ENCODE peak calls at places on chromosomes 6 and 20, in seven cellular contexts. One of them, this sample, is unnamed.

GRCh38 chr6:88987922-88988321 is 24.5 kb upstream of the RNGTT start:
- DNase-seq in AG04450: no peak
- DNase-seq in fibroblast of mammary gland: no peak
- DNase-seq in tibial artery: no peak
- DNase-seq in ovary: no peak
- DNase-seq in lower lobe of right lung: no peak
- DNase-seq in OCI-LY7: no peak
- DNase-seq in this sample: no peak

GRCh38 chr6:90654806-90655205 is 67.9 kb upstream of the MAP3K7 start:
- DNase-seq in fibroblast of mammary gland: no peak
- DNase-seq in AG04450: no peak
- DNase-seq in OCI-LY7: no peak
- DNase-seq in ovary: no peak
- DNase-seq in lower lobe of right lung: no peak
- DNase-seq in tibial artery: no peak
- DNase-seq in this sample: no peak

GRCh38 chr6:169913096-169913615 is 161.7 kb downstream of the ERMARD start:
- DNase-seq in ovary: no peak
- DNase-seq in fibroblast of mammary gland: no peak
- DNase-seq in lower lobe of right lung: no peak
- DNase-seq in AG04450: no peak
- DNase-seq in OCI-LY7: no peak
- DNase-seq in tibial artery: no peak
- DNase-seq in this sample: no peak

GRCh38 chr6:25486580-25486979 is 165.4 kb upstream of the SCGN start:
- DNase-seq in OCI-LY7: no peak
- DNase-seq in ovary: no peak
- DNase-seq in AG04450: no peak
- DNase-seq in fibroblast of mammary gland: no peak
- DNase-seq in tibial artery: no peak
- DNase-seq in lower lobe of right lung: no peak
- DNase-seq in this sample: no peak

GRCh38 chr20:41599699-41600104 is 18.5 kb downstream of the CHD6 start:
- DNase-seq in fibroblast of mammary gland: no peak
- DNase-seq in OCI-LY7: peak
- DNase-seq in AG04450: no peak
- DNase-seq in lower lobe of right lung: no peak
- DNase-seq in tibial artery: no peak
- DNase-seq in ovary: no peak
- DNase-seq in this sample: no peak

GRCh38 chr6:157999100-158000051 is 17.7 kb downstream of the SYNJ2 start:
- DNase-seq in fibroblast of mammary gland: no peak
- DNase-seq in OCI-LY7: no peak
- DNase-seq in tibial artery: no peak
- DNase-seq in ovary: peak
- DNase-seq in AG04450: no peak
- DNase-seq in lower lobe of right lung: peak
- DNase-seq in this sample: no peak

GRCh38 chr6:74899416-74899815 is 306.4 kb downstream of the COL12A1 start:
- DNase-seq in OCI-LY7: no peak
- DNase-seq in AG04450: no peak
- DNase-seq in tibial artery: no peak
- DNase-seq in ovary: no peak
- DNase-seq in fibroblast of mammary gland: peak
- DNase-seq in lower lobe of right lung: no peak
- DNase-seq in this sample: no peak

GRCh38 chr6:39296745-39297640 is 17.2 kb downstream of the KCNK17 start:
- DNase-seq in lower lobe of right lung: no peak
- DNase-seq in ovary: peak
- DNase-seq in AG04450: no peak
- DNase-seq in OCI-LY7: no peak
- DNase-seq in tibial artery: peak
- DNase-seq in fibroblast of mammary gland: peak
- DNase-seq in this sample: no peak

GRCh38 chr6:22302828-22303227 is 6.0 kb upstream of the PRL start:
- DNase-seq in tibial artery: no peak
- DNase-seq in OCI-LY7: no peak
- DNase-seq in lower lobe of right lung: no peak
- DNase-seq in fibroblast of mammary gland: peak
- DNase-seq in AG04450: no peak
- DNase-seq in ovary: no peak
- DNase-seq in this sample: no peak

GRCh38 chr6:11810039-11810541 is 31.5 kb upstream of the ADTRP start:
- DNase-seq in ovary: peak
- DNase-seq in AG04450: no peak
- DNase-seq in tibial artery: peak
- DNase-seq in lower lobe of right lung: peak
- DNase-seq in fibroblast of mammary gland: peak
- DNase-seq in OCI-LY7: no peak
- DNase-seq in this sample: peak

GRCh38 chr6:95017922-95018321 is 559.4 kb upstream of the MANEA start:
- DNase-seq in ovary: no peak
- DNase-seq in fibroblast of mammary gland: no peak
- DNase-seq in OCI-LY7: no peak
- DNase-seq in tibial artery: no peak
- DNase-seq in AG04450: no peak
- DNase-seq in lower lobe of right lung: no peak
- DNase-seq in this sample: no peak

GRCh38 chr20:62252342-62252966 is 14.1 kb downstream of the OSBPL2 start:
- DNase-seq in ovary: no peak
- DNase-seq in tibial artery: no peak
- DNase-seq in fibroblast of mammary gland: peak
- DNase-seq in OCI-LY7: no peak
- DNase-seq in AG04450: no peak
- DNase-seq in lower lobe of right lung: no peak
- DNase-seq in this sample: no peak

GRCh38 chr6:145893586-145893985 is 70.6 kb downstream of the SHPRH start:
- DNase-seq in lower lobe of right lung: no peak
- DNase-seq in OCI-LY7: no peak
- DNase-seq in ovary: no peak
- DNase-seq in fibroblast of mammary gland: no peak
- DNase-seq in tibial artery: no peak
- DNase-seq in AG04450: no peak
- DNase-seq in this sample: no peak

GRCh38 chr6:145506554-145506953 is 228.8 kb downstream of the EPM2A start:
- DNase-seq in AG04450: no peak
- DNase-seq in lower lobe of right lung: no peak
- DNase-seq in fibroblast of mammary gland: peak
- DNase-seq in tibial artery: no peak
- DNase-seq in OCI-LY7: no peak
- DNase-seq in ovary: no peak
- DNase-seq in this sample: no peak

GRCh38 chr6:5082487-5083306 is 2.4 kb upstream of the PPP1R3G start:
- DNase-seq in AG04450: no peak
- DNase-seq in OCI-LY7: no peak
- DNase-seq in lower lobe of right lung: no peak
- DNase-seq in fibroblast of mammary gland: peak
- DNase-seq in ovary: no peak
- DNase-seq in tibial artery: peak
- DNase-seq in this sample: no peak

GRCh38 chr20:53579581-53580375 is 13.9 kb downstream of the ZNF217 start:
- DNase-seq in OCI-LY7: peak
- DNase-seq in lower lobe of right lung: peak
- DNase-seq in AG04450: no peak
- DNase-seq in fibroblast of mammary gland: peak
- DNase-seq in ovary: no peak
- DNase-seq in tibial artery: no peak
- DNase-seq in this sample: no peak

GRCh38 chr6:2531426-2532208 is 219.1 kb downstream of the MYLK4 start:
- DNase-seq in ovary: no peak
- DNase-seq in fibroblast of mammary gland: peak
- DNase-seq in tibial artery: no peak
- DNase-seq in OCI-LY7: no peak
- DNase-seq in lower lobe of right lung: no peak
- DNase-seq in AG04450: peak
- DNase-seq in this sample: peak

GRCh38 chr6:6003334-6004146 is 3.2 kb downstream of the NRN1 start:
- DNase-seq in ovary: no peak
- DNase-seq in AG04450: no peak
- DNase-seq in fibroblast of mammary gland: peak
- DNase-seq in tibial artery: no peak
- DNase-seq in OCI-LY7: no peak
- DNase-seq in lower lobe of right lung: peak
- DNase-seq in this sample: no peak

DNA sequence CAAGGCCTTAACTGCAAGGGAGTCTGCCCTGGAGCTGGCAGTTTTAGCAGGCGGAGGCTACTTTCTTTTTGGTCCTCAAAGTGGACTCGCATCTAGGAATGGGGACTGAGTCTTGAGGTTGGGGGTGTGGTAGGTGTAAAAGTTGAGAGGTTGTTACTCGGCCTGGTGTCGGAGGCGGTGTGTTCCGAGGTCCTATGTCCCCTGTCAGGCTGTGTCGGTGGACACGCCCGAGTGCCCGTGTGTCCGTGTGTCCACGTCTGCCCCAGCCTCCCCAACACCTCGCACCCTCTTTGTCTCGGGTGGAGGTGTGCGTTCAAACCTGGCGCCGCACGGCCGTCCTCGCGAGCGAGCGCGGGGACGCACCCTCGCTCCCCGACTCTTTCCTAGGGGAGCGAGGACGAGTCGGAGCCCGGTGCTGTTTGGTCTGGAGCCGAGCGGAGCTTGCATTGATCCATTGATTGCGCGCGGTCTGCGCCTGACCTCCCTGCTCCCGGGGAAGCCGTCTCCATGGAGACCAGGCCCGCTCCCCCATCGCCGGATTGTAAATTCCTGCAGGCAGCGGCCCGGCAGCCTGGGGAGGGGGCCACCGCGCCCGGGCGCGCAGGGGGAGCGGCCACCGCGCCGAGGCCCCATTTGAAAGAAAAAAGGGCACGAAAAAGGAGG is 464 bp upstream of the SCUBE3 start:
- DNase-seq in lower lobe of right lung: no peak
- DNase-seq in ovary: no peak
- DNase-seq in tibial artery: no peak
- DNase-seq in OCI-LY7: no peak
- DNase-seq in fibroblast of mammary gland: no peak
- DNase-seq in AG04450: no peak
- DNase-seq in this sample: no peak
- H3K4me3 ChIP-seq in lower lobe of right lung: peak
- H3K4me3 ChIP-seq in ovary: peak
- H3K4me3 ChIP-seq in tibial artery: peak
- H3K4me3 ChIP-seq in OCI-LY7: no peak
- H3K4me3 ChIP-seq in fibroblast of mammary gland: peak
- H3K4me3 ChIP-seq in AG04450: peak
- H3K4me3 ChIP-seq in this sample: peak

DNA sequence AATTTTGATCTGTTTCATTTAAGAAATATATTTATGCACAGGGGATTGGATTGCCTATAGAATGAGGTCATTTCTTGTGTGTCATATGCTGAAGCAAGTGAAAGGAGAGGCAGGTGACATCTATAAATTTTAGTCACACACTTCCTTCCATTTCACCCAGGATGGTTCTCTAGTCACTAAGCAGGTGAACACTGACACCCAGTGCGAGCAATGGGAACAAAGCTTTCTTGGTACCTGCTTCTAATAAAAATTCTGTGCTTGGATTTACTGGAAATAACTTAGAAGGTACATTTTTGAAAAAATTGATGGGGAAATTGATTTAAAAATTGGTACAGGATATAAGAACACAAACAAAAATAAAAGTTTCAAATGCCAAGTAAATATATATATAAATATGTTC is 66.9 kb upstream of the MC3R start:
- DNase-seq in fibroblast of mammary gland: no peak
- DNase-seq in AG04450: no peak
- DNase-seq in ovary: no peak
- DNase-seq in lower lobe of right lung: no peak
- DNase-seq in OCI-LY7: no peak
- DNase-seq in tibial artery: no peak
- DNase-seq in this sample: no peak
- TF ChIP-seq CTCF in fibroblast of mammary gland: peak
- TF ChIP-seq CTCF in AG04450: no peak
- TF ChIP-seq CTCF in ovary: no peak
- TF ChIP-seq CTCF in lower lobe of right lung: peak
- TF ChIP-seq CTCF in OCI-LY7: peak
- TF ChIP-seq CTCF in tibial artery: peak
- TF ChIP-seq CTCF in this sample: no peak

GRCh38 chr20:6686171-6686570 is 81.3 kb upstream of the BMP2 start:
- DNase-seq in fibroblast of mammary gland: no peak
- DNase-seq in ovary: no peak
- DNase-seq in tibial artery: no peak
- DNase-seq in AG04450: no peak
- DNase-seq in OCI-LY7: no peak
- DNase-seq in lower lobe of right lung: no peak
- DNase-seq in this sample: no peak

GRCh38 chr20:6692566-6693168 is 74.8 kb upstream of the BMP2 start:
- DNase-seq in OCI-LY7: no peak
- DNase-seq in ovary: no peak
- DNase-seq in tibial artery: no peak
- DNase-seq in lower lobe of right lung: no peak
- DNase-seq in fibroblast of mammary gland: no peak
- DNase-seq in AG04450: no peak
- DNase-seq in this sample: no peak

GRCh38 chr20:6693178-6693807 is 74.2 kb upstream of the BMP2 start:
- DNase-seq in OCI-LY7: no peak
- DNase-seq in lower lobe of right lung: no peak
- DNase-seq in tibial artery: no peak
- DNase-seq in AG04450: no peak
- DNase-seq in ovary: no peak
- DNase-seq in fibroblast of mammary gland: no peak
- DNase-seq in this sample: no peak

GRCh38 chr20:6691541-6691940 is 75.9 kb upstream of the BMP2 start:
- DNase-seq in lower lobe of right lung: no peak
- DNase-seq in AG04450: no peak
- DNase-seq in ovary: no peak
- DNase-seq in OCI-LY7: no peak
- DNase-seq in fibroblast of mammary gland: no peak
- DNase-seq in tibial artery: no peak
- DNase-seq in this sample: no peak

GRCh38 chr20:6689339-6689973 is 78.0 kb upstream of the BMP2 start:
- DNase-seq in AG04450: no peak
- DNase-seq in OCI-LY7: no peak
- DNase-seq in lower lobe of right lung: no peak
- DNase-seq in ovary: no peak
- DNase-seq in fibroblast of mammary gland: no peak
- DNase-seq in tibial artery: no peak
- DNase-seq in this sample: no peak
- H3K4me3 ChIP-seq in AG04450: no peak
- H3K4me3 ChIP-seq in OCI-LY7: no peak
- H3K4me3 ChIP-seq in lower lobe of right lung: no peak
- H3K4me3 ChIP-seq in ovary: no peak
- H3K4me3 ChIP-seq in fibroblast of mammary gland: no peak
- H3K4me3 ChIP-seq in tibial artery: no peak
- H3K4me3 ChIP-seq in this sample: no peak

DNA sequence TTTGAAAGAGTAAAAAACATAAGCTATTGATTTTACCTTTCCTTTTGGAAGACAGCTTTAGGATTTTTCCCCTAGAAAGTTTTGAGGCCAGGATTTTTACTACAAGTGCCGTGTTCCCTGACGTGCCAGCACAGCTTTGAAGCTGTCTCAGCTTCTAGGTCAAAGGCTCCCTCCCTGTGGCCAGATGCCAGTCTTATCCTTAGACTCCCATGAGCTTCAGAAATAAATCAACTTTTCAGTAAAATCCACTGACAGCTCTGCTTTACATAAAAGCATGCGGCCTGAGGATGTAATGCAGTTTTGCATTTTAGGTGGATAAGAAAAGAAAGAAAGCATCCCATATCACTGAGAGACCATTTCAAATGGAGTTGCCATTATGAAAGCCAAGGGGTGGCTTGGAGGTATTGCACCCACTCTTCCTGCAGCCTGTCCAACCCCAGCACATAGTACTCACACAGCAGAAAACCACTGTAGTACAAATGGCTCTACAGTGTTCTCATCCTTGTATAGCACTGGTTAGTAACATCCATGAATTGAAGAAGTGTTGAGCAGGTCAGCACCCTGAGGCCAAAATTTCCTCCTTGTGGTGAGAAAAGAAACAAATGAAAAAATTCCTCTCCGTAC is 15.2 kb upstream of the ATXN1 start:
- DNase-seq in tibial artery: no peak
- DNase-seq in lower lobe of right lung: no peak
- DNase-seq in fibroblast of mammary gland: peak
- DNase-seq in OCI-LY7: no peak
- DNase-seq in AG04450: no peak
- DNase-seq in ovary: no peak
- DNase-seq in this sample: no peak
- TF ChIP-seq CTCF in tibial artery: no peak
- TF ChIP-seq CTCF in lower lobe of right lung: no peak
- TF ChIP-seq CTCF in fibroblast of mammary gland: peak
- TF ChIP-seq CTCF in OCI-LY7: no peak
- TF ChIP-seq CTCF in AG04450: peak
- TF ChIP-seq CTCF in ovary: no peak
- TF ChIP-seq CTCF in this sample: peak